ENCODE peak calls at places on chromosomes 4 and X, in five cellular contexts. H is pancreas; M is IMR-90; L is CD8-positive, alpha-beta memory T cell; S is H1. D is an unnamed sample.

GRCh38 chr4:21656832-21657231 is 291.7 kb downstream of the KCNIP4 start:
- DNase-seq in H (no peak), M (no peak), L (no peak), S (no peak), D (no peak)

GRCh38 chrX:75642811-75643361 is 120.0 kb upstream of the ZDHHC15 start:
- DNase-seq in H (no peak), M (no peak), L (no peak), S (no peak), D (no peak)

GRCh38 chr4:22246816-22247215 is 269.1 kb downstream of the ADGRA3 start:
- DNase-seq in H (no peak), M (no peak), L (no peak), S (no peak), D (no peak)

GRCh38 chrX:72738396-72738795 is 24.3 kb upstream of the PHKA1 start:
- DNase-seq in H (no peak), M (no peak), L (no peak), S (no peak), D (no peak)

GRCh38 chr4:212438-213174 is 88.3 kb downstream of the ZNF718 start:
- DNase-seq in H (peak), M (peak), L (no peak), S (peak), D (peak)

GRCh38 chr4:86730310-86730709 is 118.9 kb downstream of the SLC10A6 start:
- DNase-seq in H (no peak), M (no peak), L (no peak), S (peak), D (no peak)

GRCh38 chrX:16305187-16305586 is 137.9 kb downstream of the MAGEB17 start:
- DNase-seq in H (no peak), M (no peak), L (no peak), S (no peak), D (no peak)

GRCh38 chr4:103429283-103429682 is 231.1 kb upstream of the CENPE start:
- DNase-seq in H (no peak), M (no peak), L (no peak), S (peak), D (no peak)

GRCh38 chr4:183444953-183445543 is 612 bp downstream of the CDKN2AIP start:
- DNase-seq in H (no peak), M (no peak), L (no peak), S (no peak), D (peak)

GRCh38 chrX:74349387-74349786 is 45.4 kb downstream of the ZCCHC13 start:
- DNase-seq in H (no peak), M (peak), L (no peak), S (no peak), D (no peak)

GRCh38 chr4:103032575-103032974 is 13.1 kb upstream of the SLC9B1 start:
- DNase-seq in H (peak), M (peak), L (no peak), S (no peak), D (no peak)

GRCh38 chrX:14922437-14922836 is 49.2 kb downstream of the MOSPD2 start:
- DNase-seq in H (no peak), M (peak), L (no peak), S (no peak), D (no peak)

GRCh38 chr4:152217896-152218295 is 318.0 kb downstream of the FBXW7 start:
- DNase-seq in H (no peak), M (no peak), L (no peak), S (no peak), D (no peak)

GRCh38 chr4:764405-765169 is 59.0 kb downstream of the PCGF3 start:
- DNase-seq in H (no peak), M (no peak), L (no peak), S (no peak), D (no peak)

GRCh38 chr4:76053730-76054129 is 17.9 kb upstream of the CXCL11 start:
- DNase-seq in H (no peak), M (no peak), L (no peak), S (no peak), D (no peak)

GRCh38 chrX:68252664-68253063 is 180.6 kb downstream of the OPHN1 start:
- DNase-seq in H (no peak), M (no peak), L (no peak), S (no peak), D (no peak)

GRCh38 chr4:5366421-5366820 is 315.1 kb downstream of the STK32B start:
- DNase-seq in H (no peak), M (peak), L (no peak), S (no peak), D (no peak)

GRCh38 chr4:86453044-86453501 is 93.2 kb upstream of the MAPK10 start:
- DNase-seq in H (no peak), M (peak), L (no peak), S (no peak), D (peak)

GRCh38 chr4:71209161-71209560 is 129.7 kb upstream of the SLC4A4 start:
- DNase-seq in H (no peak), M (peak), L (no peak), S (no peak), D (no peak)

GRCh38 chr4:21012851-21013331 is 312.6 kb downstream of the PACRGL start:
- DNase-seq in H (no peak), M (no peak), L (no peak), S (no peak), D (no peak)

GRCh38 chrX:56817179-56817578 is 88.1 kb downstream of the NBDY start:
- DNase-seq in H (no peak), M (no peak), L (no peak), S (no peak), D (no peak)

GRCh38 chrX:56811599-56811998 is 82.6 kb downstream of the NBDY start:
- DNase-seq in H (no peak), M (no peak), L (no peak), S (no peak), D (no peak)

GRCh38 chrX:56813318-56813837 is 84.3 kb downstream of the NBDY start:
- DNase-seq in H (peak), M (peak), L (peak), S (no peak), D (peak)

GRCh38 chrX:56812515-56813105 is 83.6 kb downstream of the NBDY start:
- DNase-seq in H (no peak), M (no peak), L (peak), S (no peak), D (no peak)
- H3K27ac ChIP-seq in H (no peak), M (no peak), L (peak), S (no peak), D (no peak)

GRCh38 chr4:2412885-2413716 is 5.3 kb downstream of the ZFYVE28 start:
- DNase-seq in H (peak), M (peak), L (peak), S (peak), D (peak)
- H3K4me3 ChIP-seq in H (no peak), M (peak), L (peak), S (peak), D (no peak)

GRCh38 chr4:6875431-6875831 is 34.2 kb upstream of the TBC1D14 start:
- DNase-seq in H (no peak), M (no peak), L (no peak), S (no peak), D (peak)
- H3K27ac ChIP-seq in H (no peak), M (no peak), L (no peak), S (no peak), D (no peak)

DNA sequence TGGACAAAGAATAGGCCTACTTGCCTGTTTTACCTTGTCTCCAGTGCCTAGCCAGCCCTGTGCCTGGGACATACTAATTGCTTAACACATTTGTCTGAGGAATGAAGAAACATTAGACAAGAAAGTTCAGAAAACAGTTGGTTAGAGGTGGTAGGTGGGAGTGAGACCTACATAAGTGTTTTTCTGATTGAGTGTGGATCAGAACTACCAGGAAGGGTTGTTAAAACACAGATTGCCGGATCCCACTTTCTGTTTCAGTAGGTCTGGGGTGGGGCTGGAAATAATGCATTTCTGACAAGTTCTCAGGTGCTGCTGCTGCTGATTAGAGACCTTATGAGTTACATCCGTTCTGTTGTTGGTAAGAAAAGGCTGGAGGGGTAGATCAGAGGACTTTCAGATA is 5.7 kb upstream of the JADE1 start:
- DNase-seq in H (no peak), M (no peak), L (no peak), S (no peak), D (no peak)
- H3K4me3 ChIP-seq in H (no peak), M (no peak), L (no peak), S (no peak), D (no peak)

DNA sequence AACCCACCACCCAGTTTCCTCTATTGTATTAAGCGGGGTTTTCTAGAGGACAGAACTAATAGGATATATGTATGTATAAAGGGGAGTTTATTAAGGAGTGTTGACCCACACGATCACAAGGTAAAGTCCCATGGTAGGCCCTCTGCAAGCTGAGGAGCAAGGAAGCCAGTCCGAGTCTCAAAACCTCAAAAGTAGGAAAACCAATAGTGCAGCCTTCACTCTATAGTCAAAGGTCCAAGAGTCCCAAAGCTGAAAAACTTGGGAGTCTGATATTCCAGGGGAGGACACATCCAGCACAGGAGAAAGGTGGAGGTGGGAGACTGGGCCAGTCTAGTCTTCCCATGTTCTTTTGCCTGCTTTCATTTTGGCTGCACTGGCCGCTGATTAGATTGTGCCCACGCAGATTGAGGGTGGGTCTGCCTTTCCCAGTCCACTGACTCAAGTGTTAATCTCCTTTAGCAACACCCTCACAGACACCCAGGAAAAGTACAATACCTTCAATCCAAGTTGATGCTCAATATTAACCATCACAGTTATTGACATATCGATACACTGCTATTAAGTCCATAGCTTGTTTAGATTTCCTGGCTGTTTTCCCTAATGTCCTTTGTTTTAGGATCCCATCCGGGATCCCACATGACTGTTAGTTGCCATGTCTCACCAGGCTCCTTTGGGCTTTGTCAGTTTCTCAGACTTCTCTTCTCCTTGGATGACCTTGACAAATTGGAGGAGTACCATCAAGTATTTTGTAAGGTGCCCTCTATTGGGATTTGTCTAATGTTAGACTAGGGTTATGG is 12.2 kb downstream of the UCHL1 start:
- DNase-seq in H (no peak), M (no peak), L (no peak), S (no peak), D (no peak)
- H3K27ac ChIP-seq in H (no peak), M (no peak), L (no peak), S (no peak), D (no peak)

DNA sequence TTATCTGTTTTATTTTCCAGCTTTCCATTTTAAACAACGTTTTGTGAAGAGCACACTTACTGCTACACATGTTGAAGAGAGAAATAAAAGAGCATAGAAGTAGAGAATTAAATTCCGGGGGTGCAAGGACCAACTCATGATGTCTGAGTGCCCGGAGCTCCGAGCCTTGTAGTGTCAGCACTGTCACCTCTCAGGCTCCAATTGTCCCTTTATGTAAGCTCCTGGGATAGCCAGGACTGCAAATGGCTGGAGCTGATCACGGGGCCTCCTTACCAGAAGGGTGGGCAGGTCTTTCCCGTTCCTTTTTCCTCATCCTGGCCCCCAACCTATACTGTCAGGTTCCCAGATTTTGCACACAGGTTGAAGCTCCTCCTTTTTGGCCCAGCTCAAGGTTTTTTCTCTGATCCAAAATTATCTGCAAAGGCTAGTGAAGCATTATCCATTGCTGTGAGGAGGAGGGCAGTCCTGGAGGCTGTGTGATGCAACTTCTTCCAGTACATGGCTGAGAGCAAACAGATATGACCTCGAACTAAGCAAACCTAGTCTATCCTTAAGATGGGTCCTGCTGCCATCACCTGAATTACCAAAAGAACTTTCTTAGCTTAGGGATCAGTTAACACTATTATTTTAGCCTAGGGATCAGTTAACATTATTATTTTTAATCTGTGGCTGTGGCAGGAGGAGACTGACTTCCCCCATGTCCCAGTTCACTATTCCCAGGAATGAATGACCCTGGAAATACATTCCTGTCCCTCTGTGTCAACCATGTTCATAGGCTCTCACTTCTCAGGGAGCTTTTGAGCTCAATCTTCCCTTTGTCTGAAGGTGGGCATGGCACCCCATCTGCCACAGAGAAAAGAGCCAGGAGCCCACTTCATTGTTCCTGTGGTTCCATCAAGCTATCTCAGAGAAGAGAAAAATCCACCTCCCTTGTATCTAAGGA is at the start of gene FGG:
- DNase-seq in H (no peak), M (no peak), L (no peak), S (no peak), D (no peak)
- H3K4me3 ChIP-seq in H (no peak), M (no peak), L (no peak), S (no peak), D (no peak)

GRCh38 chrX:127726227-127726626 is 326.0 kb downstream of the ACTRT1 start:
- DNase-seq in H (no peak), M (no peak), L (no peak), S (no peak), D (no peak)
- H3K27ac ChIP-seq in H (no peak), M (no peak), L (no peak), S (no peak), D (no peak)

DNA sequence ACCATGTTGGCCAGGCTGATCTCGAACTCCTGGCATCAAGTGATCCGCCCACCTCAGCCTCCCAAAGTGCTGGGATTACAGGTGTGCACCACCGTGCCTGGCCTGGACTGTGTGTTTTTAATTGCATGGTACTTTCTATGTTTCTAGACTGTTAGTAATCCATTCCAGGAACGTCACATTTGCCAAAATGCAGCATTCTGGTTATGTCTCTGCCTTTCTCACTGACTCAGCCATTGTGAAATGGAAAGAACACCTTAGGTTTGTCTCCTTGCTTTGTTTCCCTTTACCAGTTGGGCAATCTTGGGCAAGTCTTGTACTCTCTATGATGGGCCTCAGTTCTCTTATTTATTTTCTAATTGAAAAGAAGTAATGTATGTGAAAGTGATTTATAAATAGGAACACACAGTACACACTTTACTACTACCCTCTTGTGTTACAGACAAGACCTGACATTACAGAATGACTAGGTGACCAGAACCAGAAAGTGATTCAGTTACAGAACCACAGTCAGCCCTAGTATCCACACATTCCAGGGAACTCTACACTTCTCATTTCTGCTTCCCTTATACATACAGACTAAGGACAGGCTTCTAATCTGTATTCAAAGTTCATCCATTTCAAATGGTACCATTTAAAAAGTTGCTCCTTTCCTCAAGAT is 187.1 kb downstream of the MGST2 start:
- DNase-seq in H (no peak), M (no peak), L (no peak), S (no peak), D (no peak)
- H3K4me3 ChIP-seq in H (no peak), M (no peak), L (no peak), S (no peak), D (no peak)

DNA sequence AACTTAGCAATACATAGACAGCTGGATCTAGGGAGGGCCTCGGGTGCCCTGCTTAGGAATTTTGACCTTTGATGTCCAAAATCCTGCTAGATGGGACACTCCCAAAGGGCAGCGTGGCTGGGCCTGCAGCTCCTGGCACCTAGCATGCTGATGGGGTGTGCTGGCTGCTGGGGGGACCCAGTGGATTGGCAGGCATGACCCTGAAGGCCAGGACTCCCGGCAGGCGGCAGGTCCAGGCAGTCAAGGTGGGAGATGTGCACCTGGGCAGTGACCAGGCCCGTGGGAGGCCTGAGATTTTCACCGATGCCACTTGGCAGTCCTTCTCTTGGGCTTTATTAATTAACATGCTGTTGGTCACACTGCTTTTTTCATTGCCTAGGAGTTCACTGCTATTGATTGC is 84.3 kb downstream of the PSAPL1 start:
- DNase-seq in H (no peak), M (no peak), L (no peak), S (no peak), D (no peak)
- H3K27ac ChIP-seq in H (no peak), M (no peak), L (no peak), S (no peak), D (no peak)

GRCh38 chrX:46573896-46574336 is 351 bp downstream of the CHST7 start:
- DNase-seq in H (peak), M (peak), L (peak), S (peak), D (peak)
- H3K4me3 ChIP-seq in H (peak), M (peak), L (peak), S (peak), D (peak)

D was measured in aorta.